ENCODE peak calls at places on chromosomes 2 and 18, in four cellular contexts. One of them, this sample, is unnamed.
A peak's percentile ranks its signal among the peaks of the same experiment; 100 is the strongest.

GRCh38 chr18:23981369-23981768 is 33.2 kb upstream of the TTC39C start:
- DNase-seq in HCT116: no peak
- DNase-seq in HepG2: no peak
- DNase-seq in K562: no peak
- DNase-seq in this sample: no peak

GRCh38 chr2:58805126-58805525 is 564.0 kb upstream of the FANCL start:
- DNase-seq in HCT116: no peak
- DNase-seq in HepG2: no peak
- DNase-seq in K562: no peak
- DNase-seq in this sample: no peak

GRCh38 chr2:163951312-163951711 is 215.5 kb upstream of the FIGN start:
- DNase-seq in HCT116: no peak
- DNase-seq in HepG2: no peak
- DNase-seq in K562: no peak
- DNase-seq in this sample: no peak

GRCh38 chr2:163906410-163906809 is 170.6 kb upstream of the FIGN start:
- DNase-seq in HCT116: no peak
- DNase-seq in HepG2: no peak
- DNase-seq in K562: no peak
- DNase-seq in this sample: no peak

GRCh38 chr2:241049739-241050623 is 51.6 kb downstream of the SNED1 start:
- DNase-seq in HCT116: no peak
- DNase-seq in HepG2: no peak
- DNase-seq in K562: peak; percentile 28
- DNase-seq in this sample: no peak

GRCh38 chr2:222899413-222900181 is 38.8 kb downstream of the ACSL3 start:
- DNase-seq in HCT116: no peak
- DNase-seq in HepG2: peak; percentile 29
- DNase-seq in K562: no peak
- DNase-seq in this sample: no peak

GRCh38 chr2:64796926-64797325 is 143.2 kb upstream of the SERTAD2 start:
- DNase-seq in HCT116: no peak
- DNase-seq in HepG2: no peak
- DNase-seq in K562: no peak
- DNase-seq in this sample: no peak

GRCh38 chr2:109320195-109320935 is 191.4 kb downstream of the SH3RF3 start:
- DNase-seq in HCT116: no peak
- DNase-seq in HepG2: no peak
- DNase-seq in K562: no peak
- DNase-seq in this sample: no peak

GRCh38 chr2:195533771-195534642 is 123.0 kb upstream of the SLC39A10 start:
- DNase-seq in HCT116: peak; percentile 61
- DNase-seq in HepG2: no peak
- DNase-seq in K562: peak; percentile 67
- DNase-seq in this sample: no peak

GRCh38 chr2:119197529-119198266 is 25.9 kb upstream of the STEAP3 start:
- DNase-seq in HCT116: no peak
- DNase-seq in HepG2: peak; percentile 24
- DNase-seq in K562: no peak
- DNase-seq in this sample: no peak

GRCh38 chr2:235073938-235074337 is 122.1 kb downstream of the SH3BP4 start:
- DNase-seq in HCT116: no peak
- DNase-seq in HepG2: no peak
- DNase-seq in K562: no peak
- DNase-seq in this sample: no peak

GRCh38 chr2:157782057-157782845 is 93.9 kb downstream of the ACVR1 start:
- DNase-seq in HCT116: no peak
- DNase-seq in HepG2: peak; percentile 14
- DNase-seq in K562: peak; percentile 58
- DNase-seq in this sample: no peak

GRCh38 chr2:55842009-55842408 is 81.6 kb downstream of the EFEMP1 start:
- DNase-seq in HCT116: no peak
- DNase-seq in HepG2: no peak
- DNase-seq in K562: no peak
- DNase-seq in this sample: no peak

GRCh38 chr18:68803371-68803770 is 5.5 kb downstream of the CCDC102B start:
- DNase-seq in HCT116: no peak
- DNase-seq in HepG2: no peak
- DNase-seq in K562: no peak
- DNase-seq in this sample: no peak

GRCh38 chr18:24793742-24794141 is 333.3 kb downstream of the HRH4 start:
- DNase-seq in HCT116: no peak
- DNase-seq in HepG2: no peak
- DNase-seq in K562: no peak
- DNase-seq in this sample: no peak

GRCh38 chr2:225027061-225027762 is 15.1 kb downstream of the DOCK10 start:
- DNase-seq in HCT116: no peak
- DNase-seq in HepG2: no peak
- DNase-seq in K562: no peak
- DNase-seq in this sample: no peak

GRCh38 chr18:68925268-68925667 is 127.4 kb downstream of the CCDC102B start:
- DNase-seq in HCT116: no peak
- DNase-seq in HepG2: peak; percentile 13
- DNase-seq in K562: no peak
- DNase-seq in this sample: peak; percentile 2

GRCh38 chr2:241161646-241162281 is 11.5 kb downstream of the PPP1R7 start:
- DNase-seq in HCT116: no peak
- DNase-seq in HepG2: no peak
- DNase-seq in K562: no peak
- DNase-seq in this sample: no peak

GRCh38 chr18:42426496-42427015 is 471.5 kb downstream of the PIK3C3 start:
- DNase-seq in HCT116: no peak
- DNase-seq in HepG2: no peak
- DNase-seq in K562: no peak
- DNase-seq in this sample: no peak
- TF ChIP-seq TCF7L2 in HCT116: no peak
- TF ChIP-seq TCF7L2 in HepG2: no peak
- TF ChIP-seq TCF7L2 in K562: no peak
- TF ChIP-seq TCF7L2 in this sample: no peak

GRCh38 chr2:239401450-239402227 is 819 bp upstream of the HDAC4 start:
- DNase-seq in HCT116: peak; percentile 87
- DNase-seq in HepG2: peak; percentile 91
- DNase-seq in K562: peak; percentile 93
- DNase-seq in this sample: peak; percentile 59

GRCh38 chr2:239399404-239399999 is 1.3 kb downstream of the HDAC4 start:
- DNase-seq in HCT116: no peak
- DNase-seq in HepG2: peak; percentile 75
- DNase-seq in K562: peak; percentile 51
- DNase-seq in this sample: no peak

GRCh38 chr2:239402666-239403065 is 1.8 kb upstream of the HDAC4 start:
- DNase-seq in HCT116: no peak
- DNase-seq in HepG2: no peak
- DNase-seq in K562: no peak
- DNase-seq in this sample: no peak

GRCh38 chr2:239400000-239400831 is 604 bp downstream of the HDAC4 start:
- DNase-seq in HCT116: no peak
- DNase-seq in HepG2: peak; percentile 32
- DNase-seq in K562: peak; percentile 17
- DNase-seq in this sample: no peak

GRCh38 chr2:239400907-239401449 is at the start of gene HDAC4:
- DNase-seq in HCT116: peak; percentile 95
- DNase-seq in HepG2: peak; percentile 97
- DNase-seq in K562: peak; percentile 94
- DNase-seq in this sample: peak; percentile 81
- TF ChIP-seq REST in HCT116: no peak
- TF ChIP-seq REST in HepG2: no peak
- TF ChIP-seq REST in K562: no peak
- TF ChIP-seq REST in this sample: no peak

GRCh38 chr2:172889767-172890430 is 154.3 kb downstream of the RAPGEF4 start:
- DNase-seq in HCT116: no peak
- DNase-seq in HepG2: no peak
- DNase-seq in K562: no peak
- DNase-seq in this sample: no peak

GRCh38 chr2:172887280-172887679 is 151.6 kb downstream of the RAPGEF4 start:
- DNase-seq in HCT116: no peak
- DNase-seq in HepG2: no peak
- DNase-seq in K562: no peak
- DNase-seq in this sample: no peak

GRCh38 chr2:172885996-172886395 is 150.4 kb downstream of the RAPGEF4 start:
- DNase-seq in HCT116: no peak
- DNase-seq in HepG2: no peak
- DNase-seq in K562: no peak
- DNase-seq in this sample: no peak

GRCh38 chr2:172889287-172889686 is 153.6 kb downstream of the RAPGEF4 start:
- DNase-seq in HCT116: no peak
- DNase-seq in HepG2: no peak
- DNase-seq in K562: no peak
- DNase-seq in this sample: no peak

GRCh38 chr2:172888704-172889103 is 153.1 kb downstream of the RAPGEF4 start:
- DNase-seq in HCT116: no peak
- DNase-seq in HepG2: no peak
- DNase-seq in K562: no peak
- DNase-seq in this sample: no peak
- TF ChIP-seq TCF7L2 in HCT116: no peak
- TF ChIP-seq TCF7L2 in HepG2: no peak
- TF ChIP-seq TCF7L2 in K562: no peak
- TF ChIP-seq TCF7L2 in this sample: no peak

DNA sequence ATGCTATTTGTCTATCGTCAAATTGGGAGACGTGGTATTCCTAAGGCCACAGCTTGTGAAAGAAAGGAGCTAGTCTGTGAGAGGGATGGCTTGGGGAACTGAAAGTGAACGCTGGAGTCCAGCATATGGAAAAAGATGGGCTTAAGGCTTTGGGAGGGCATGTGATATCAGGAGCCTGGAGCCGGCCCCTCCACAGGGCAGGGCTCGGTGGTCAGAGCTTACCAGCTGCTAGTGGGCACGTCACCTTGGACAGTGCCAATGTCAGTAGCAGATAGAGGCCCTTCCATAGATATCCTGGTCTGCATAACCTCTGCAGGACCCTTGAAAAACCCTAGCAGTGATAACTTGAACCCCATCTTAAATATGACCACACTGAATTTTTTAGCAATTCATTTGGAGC is 259.1 kb upstream of the RAB6C start:
- DNase-seq in HCT116: no peak
- DNase-seq in HepG2: no peak
- DNase-seq in K562: no peak
- DNase-seq in this sample: no peak
- TF ChIP-seq REST in HCT116: no peak
- TF ChIP-seq REST in HepG2: no peak
- TF ChIP-seq REST in K562: no peak
- TF ChIP-seq REST in this sample: no peak

GRCh38 chr2:27078267-27079194 is at the start of gene EMILIN1:
- DNase-seq in HCT116: no peak
- DNase-seq in HepG2: no peak
- DNase-seq in K562: no peak
- DNase-seq in this sample: no peak
- TF ChIP-seq TCF7L2 in HCT116: no peak
- TF ChIP-seq TCF7L2 in HepG2: no peak
- TF ChIP-seq TCF7L2 in K562: no peak
- TF ChIP-seq TCF7L2 in this sample: no peak

DNA sequence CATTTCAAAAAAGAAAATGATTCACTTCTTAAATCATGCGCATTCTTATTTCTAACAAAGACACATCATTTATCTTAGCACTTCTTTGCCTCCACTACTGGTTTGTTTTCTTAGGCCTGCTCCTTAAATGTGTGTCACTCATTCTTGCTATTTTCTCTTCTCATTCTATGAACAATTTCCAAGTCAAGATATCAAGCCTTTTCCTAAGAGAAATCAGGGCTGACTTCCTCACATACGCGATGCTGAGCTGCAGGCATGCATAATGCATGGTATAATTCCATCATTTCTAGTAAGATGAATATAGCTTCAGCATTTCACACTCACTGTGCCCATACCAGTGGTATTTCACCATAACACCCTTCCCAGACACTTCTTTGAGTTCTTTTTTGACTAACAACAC is 838.9 kb upstream of the DDX18 start:
- DNase-seq in HCT116: no peak
- DNase-seq in HepG2: no peak
- DNase-seq in K562: no peak
- DNase-seq in this sample: no peak
- TF ChIP-seq REST in HCT116: no peak
- TF ChIP-seq REST in HepG2: no peak
- TF ChIP-seq REST in K562: no peak
- TF ChIP-seq REST in this sample: no peak

DNA sequence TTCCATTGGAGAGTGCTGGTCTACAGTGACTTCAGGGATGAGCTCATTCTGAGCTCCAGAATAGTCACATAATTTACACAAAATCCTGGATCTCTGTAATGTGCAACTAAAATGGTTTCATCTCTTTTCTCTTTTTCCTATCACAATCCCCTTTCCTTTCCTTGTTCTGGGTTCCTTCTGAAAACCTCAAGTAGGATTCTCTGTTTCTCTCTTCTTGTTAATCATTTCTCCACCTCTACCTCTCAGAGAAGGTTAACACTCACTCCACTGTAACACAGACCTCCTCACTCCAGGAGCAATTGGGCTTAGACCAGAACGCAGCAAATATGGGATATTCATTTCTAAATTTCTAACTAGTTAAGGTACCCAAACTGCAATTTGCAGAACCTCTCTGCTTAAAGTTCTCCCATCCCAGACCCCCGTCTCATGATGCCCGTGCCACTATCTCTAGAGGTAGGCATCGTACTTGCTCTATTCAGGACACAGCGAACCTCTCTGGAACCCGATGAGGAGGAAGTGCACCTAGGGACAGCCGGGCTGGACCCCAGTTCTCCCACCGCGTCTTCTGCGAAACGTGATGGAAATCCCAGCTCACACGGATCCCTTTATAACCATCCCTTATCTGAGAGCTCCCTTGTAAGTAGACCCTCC is 1.4 kb downstream of the FOXI3 start:
- DNase-seq in HCT116: no peak
- DNase-seq in HepG2: no peak
- DNase-seq in K562: no peak
- DNase-seq in this sample: no peak
- TF ChIP-seq TCF7L2 in HCT116: no peak
- TF ChIP-seq TCF7L2 in HepG2: no peak
- TF ChIP-seq TCF7L2 in K562: no peak
- TF ChIP-seq TCF7L2 in this sample: no peak

GRCh38 chr2:239523944-239524310 is 123.1 kb upstream of the HDAC4 start:
- DNase-seq in HCT116: no peak
- DNase-seq in HepG2: no peak
- DNase-seq in K562: no peak
- DNase-seq in this sample: no peak

GRCh38 chr2:239522740-239523119 is 121.9 kb upstream of the HDAC4 start:
- DNase-seq in HCT116: no peak
- DNase-seq in HepG2: no peak
- DNase-seq in K562: no peak
- DNase-seq in this sample: no peak

GRCh38 chr2:239522002-239522739 is 121.4 kb upstream of the HDAC4 start:
- DNase-seq in HCT116: no peak
- DNase-seq in HepG2: peak; percentile 37
- DNase-seq in K562: peak; percentile 6
- DNase-seq in this sample: no peak

GRCh38 chr2:239521518-239521815 is 120.6 kb upstream of the HDAC4 start:
- DNase-seq in HCT116: no peak
- DNase-seq in HepG2: no peak
- DNase-seq in K562: no peak
- DNase-seq in this sample: no peak

GRCh38 chr2:239523147-239523943 is 122.5 kb upstream of the HDAC4 start:
- DNase-seq in HCT116: no peak
- DNase-seq in HepG2: no peak
- DNase-seq in K562: no peak
- DNase-seq in this sample: no peak
- TF ChIP-seq REST in HCT116: no peak
- TF ChIP-seq REST in HepG2: no peak
- TF ChIP-seq REST in K562: no peak
- TF ChIP-seq REST in this sample: no peak

This sample was measured in Panc1.